ENCODE peak calls at places on chromosomes 6 and 20, in eight cellular contexts. G is BE2C; P is effector CD4-positive, alpha-beta T cell; V is GM03348; U is NCI-H446 treated with DMSO at 0.1 percent for 48 hours; W is NCI-H345; F is dermis microvascular lymphatic vessel endothelial cell; S is MCF 10A. T is an unnamed sample.

GRCh38 chr20:17637985-17638640 is 43.9 kb downstream of the RRBP1 start:
- DNase-seq in U (no peak), P (no peak), W (no peak), G (no peak), F (no peak), S (no peak), V (no peak), T (no peak)

GRCh38 chr20:10516529-10516928 is 81.4 kb downstream of the SLX4IP start:
- DNase-seq in G (no peak), V (no peak), S (no peak), P (no peak), U (no peak), W (no peak), F (no peak), T (no peak)

GRCh38 chr20:51092238-51092822 is 69.4 kb upstream of the KCNG1 start:
- DNase-seq in F (no peak), S (no peak), V (no peak), G (no peak), W (no peak), P (no peak), U (no peak), T (no peak)

GRCh38 chr6:49325901-49326300 is 137.2 kb downstream of the MMUT start:
- DNase-seq in P (no peak), G (no peak), F (no peak), S (no peak), U (no peak), V (no peak), W (no peak), T (peak)

GRCh38 chr6:89763550-89763949 is 56.0 kb downstream of the MDN1 start:
- DNase-seq in U (no peak), P (no peak), F (no peak), V (peak), G (no peak), W (no peak), S (peak), T (peak)

GRCh38 chr6:105711216-105711615 is 308.3 kb upstream of the PREP start:
- DNase-seq in F (no peak), V (peak), P (no peak), S (no peak), U (no peak), W (no peak), G (no peak), T (peak)

GRCh38 chr6:43383021-43383667 is 13.7 kb upstream of the ZNF318 start:
- DNase-seq in G (no peak), V (peak), W (no peak), F (no peak), S (peak), U (no peak), P (no peak), T (peak)

GRCh38 chr6:167982063-167982462 is 15.4 kb upstream of the KIF25 start:
- DNase-seq in V (no peak), U (no peak), P (no peak), G (no peak), W (no peak), S (no peak), F (no peak), T (no peak)

GRCh38 chr6:154478021-154478651 is 32.3 kb downstream of the CNKSR3 start:
- DNase-seq in F (no peak), W (no peak), V (no peak), U (no peak), G (no peak), S (no peak), P (no peak), T (no peak)

GRCh38 chr20:25237610-25238318 is 10.1 kb upstream of the PYGB start:
- DNase-seq in F (peak), G (peak), W (no peak), P (no peak), S (peak), V (peak), U (peak), T (peak)

GRCh38 chr6:147949981-147950622 is 392.5 kb upstream of the SASH1 start:
- DNase-seq in V (no peak), W (no peak), G (no peak), S (peak), F (no peak), U (no peak), P (no peak), T (peak)

GRCh38 chr20:4819901-4820300 is 98.2 kb downstream of the PRND start:
- DNase-seq in P (no peak), S (no peak), G (no peak), W (no peak), U (no peak), F (no peak), V (no peak), T (no peak)

GRCh38 chr20:36318166-36318565 is 12.0 kb downstream of the DLGAP4 start:
- DNase-seq in U (no peak), W (no peak), P (no peak), G (peak), V (no peak), S (no peak), F (no peak), T (no peak)

GRCh38 chr20:18056174-18057105 is 1.3 kb downstream of the OVOL2 start:
- DNase-seq in U (no peak), G (no peak), F (no peak), P (no peak), V (no peak), W (peak), S (peak), T (no peak)

GRCh38 chr20:47493175-47493953 is 8.3 kb upstream of the NCOA3 start:
- DNase-seq in V (peak), G (peak), U (peak), W (peak), S (peak), F (peak), P (peak), T (peak)

GRCh38 chr20:8808180-8808535 is 260.7 kb upstream of the PLCB4 start:
- DNase-seq in W (no peak), P (no peak), G (peak), U (no peak), S (no peak), V (no peak), F (no peak), T (no peak)

GRCh38 chr6:16333580-16333979 is 95.2 kb downstream of the GMPR start:
- DNase-seq in W (no peak), U (peak), S (peak), F (no peak), P (no peak), G (no peak), V (peak), T (peak)

GRCh38 chr20:63691711-63692435 is 4.6 kb upstream of the TNFRSF6B start:
- DNase-seq in G (no peak), V (no peak), U (no peak), F (no peak), P (no peak), S (no peak), W (no peak), T (no peak)

GRCh38 chr6:2507016-2507415 is 243.7 kb downstream of the MYLK4 start:
- DNase-seq in P (no peak), G (no peak), W (no peak), U (peak), S (no peak), V (no peak), F (no peak), T (no peak)

GRCh38 chr20:14444106-14444505 is 106.7 kb upstream of the FLRT3 start:
- DNase-seq in P (no peak), V (peak), F (no peak), W (no peak), U (no peak), S (peak), G (no peak), T (no peak)

GRCh38 chr6:15546591-15546990 is 116.2 kb downstream of the DTNBP1 start:
- DNase-seq in W (no peak), U (no peak), V (no peak), P (no peak), G (no peak), F (no peak), S (peak), T (no peak)

GRCh38 chr20:59682603-59683002 is 78.3 kb downstream of the PHACTR3 start:
- DNase-seq in G (no peak), S (no peak), F (no peak), V (no peak), U (no peak), P (no peak), W (no peak), T (no peak)

GRCh38 chr20:41045680-41046079 is 17.1 kb downstream of the TOP1 start:
- DNase-seq in U (no peak), F (no peak), S (no peak), P (no peak), V (no peak), G (no peak), W (no peak), T (no peak)

GRCh38 chr20:34074101-34074760 is 37.8 kb downstream of the EIF2S2 start:
- DNase-seq in V (peak), U (no peak), W (no peak), G (no peak), S (no peak), P (no peak), F (no peak), T (peak)

GRCh38 chr20:57503035-57503658 is 21.8 kb downstream of the CTCFL start:
- DNase-seq in P (no peak), W (no peak), G (no peak), U (no peak), V (no peak), S (no peak), F (no peak), T (no peak)

GRCh38 chr6:151154418-151154817 is 85.3 kb upstream of the AKAP12 start:
- DNase-seq in P (no peak), V (peak), W (no peak), U (no peak), G (peak), F (peak), S (peak), T (peak)

GRCh38 chr6:150176152-150176551 is 33.3 kb downstream of the PPP1R14C start:
- DNase-seq in F (no peak), G (no peak), P (no peak), V (no peak), W (no peak), S (no peak), U (no peak), T (no peak)

GRCh38 chr6:90859056-90859455 is 272.2 kb upstream of the MAP3K7 start:
- DNase-seq in G (no peak), W (no peak), V (no peak), U (no peak), S (no peak), F (no peak), P (no peak), T (no peak)

GRCh38 chr6:8481727-8482126 is 46.4 kb upstream of the SLC35B3 start:
- DNase-seq in W (no peak), S (no peak), G (no peak), U (no peak), F (no peak), P (no peak), V (peak), T (peak)

GRCh38 chr20:40604416-40604815 is 84.6 kb downstream of the MAFB start:
- DNase-seq in S (no peak), U (no peak), G (no peak), P (no peak), F (no peak), V (no peak), W (no peak), T (no peak)

GRCh38 chr6:14046476-14047068 is 71.0 kb upstream of the CD83 start:
- DNase-seq in S (peak), P (peak), V (peak), G (peak), W (peak), F (peak), U (peak), T (peak)

GRCh38 chr6:127484207-127484858 is 25.1 kb upstream of the KIAA0408 start:
- DNase-seq in G (no peak), P (no peak), F (peak), S (peak), U (no peak), W (no peak), V (peak), T (peak)

GRCh38 chr6:55175078-55175777 is 913 bp downstream of the HCRTR2 start:
- DNase-seq in V (no peak), P (no peak), S (no peak), F (no peak), G (no peak), U (no peak), W (no peak), T (no peak)

GRCh38 chr6:170139531-170139930 is 151.3 kb downstream of the DLL1 start:
- DNase-seq in P (no peak), G (peak), W (no peak), F (no peak), V (no peak), U (no peak), S (no peak), T (no peak)

GRCh38 chr6:57221191-57221935 is 744 bp downstream of the RAB23 start:
- DNase-seq in F (peak), W (peak), S (peak), G (peak), U (peak), V (peak), P (peak), T (peak)